ENCODE peak calls at places on chromosomes 3 and 15, in eight cellular contexts. E is NCI-H774, Q is endothelial cell, J is NCI-H524 treated with DMSO at 0.1 percent for 48 hours, Z is iPS-NIHi11, N is SW 1271, W is HuH-7, D is pancreas. R is an unnamed sample.

GRCh38 chr3:46649436-46649835 is 37.1 kb downstream of the FAM240A start:
- DNase-seq in E (no peak), Q (no peak), J (no peak), Z (no peak), N (no peak), W (no peak), D (no peak), R (no peak)

GRCh38 chr3:63842127-63842526 is 21.5 kb downstream of the THOC7 start:
- DNase-seq in E (no peak), Q (no peak), J (no peak), Z (no peak), N (no peak), W (no peak), D (no peak), R (no peak)

GRCh38 chr3:174089592-174089991 is 692.0 kb downstream of the NLGN1 start:
- DNase-seq in E (no peak), Q (no peak), J (peak), Z (no peak), N (no peak), W (no peak), D (no peak), R (no peak)

GRCh38 chr15:73927003-73927475 is 777 bp downstream of the LOXL1 start:
- DNase-seq in E (peak), Q (peak), J (no peak), Z (peak), N (no peak), W (peak), D (peak), R (peak)

GRCh38 chr15:62850791-62851291 is 191.7 kb upstream of the TPM1 start:
- DNase-seq in E (no peak), Q (no peak), J (no peak), Z (peak), N (peak), W (no peak), D (no peak), R (no peak)

GRCh38 chr3:146883292-146883691 is 278.1 kb upstream of the PLSCR5 start:
- DNase-seq in E (no peak), Q (no peak), J (no peak), Z (no peak), N (no peak), W (no peak), D (no peak), R (no peak)

GRCh38 chr15:46394463-46394862 is 759.6 kb downstream of the SQOR start:
- DNase-seq in E (no peak), Q (no peak), J (no peak), Z (no peak), N (no peak), W (no peak), D (no peak), R (no peak)

GRCh38 chr3:96182756-96183155 is 631.6 kb upstream of the EPHA6 start:
- DNase-seq in E (no peak), Q (no peak), J (no peak), Z (no peak), N (no peak), W (no peak), D (no peak), R (no peak)

GRCh38 chr15:95868450-95868849 is 462.1 kb upstream of the NR2F2 start:
- DNase-seq in E (no peak), Q (no peak), J (no peak), Z (no peak), N (no peak), W (no peak), D (no peak), R (no peak)

GRCh38 chr15:88878720-88879184 is 16.6 kb downstream of the HAPLN3 start:
- DNase-seq in E (peak), Q (peak), J (peak), Z (peak), N (no peak), W (peak), D (no peak), R (no peak)

GRCh38 chr3:67437090-67437489 is 217.3 kb downstream of the SUCLG2 start:
- DNase-seq in E (no peak), Q (no peak), J (no peak), Z (no peak), N (no peak), W (no peak), D (no peak), R (no peak)

GRCh38 chr3:127074900-127075360 is 92.0 kb downstream of the PLXNA1 start:
- DNase-seq in E (peak), Q (no peak), J (no peak), Z (peak), N (no peak), W (no peak), D (peak), R (no peak)

GRCh38 chr3:25007974-25008658 is 419.9 kb upstream of the RARB start:
- DNase-seq in E (no peak), Q (no peak), J (no peak), Z (no peak), N (no peak), W (no peak), D (no peak), R (no peak)

GRCh38 chr3:39150170-39150802 is 3.1 kb downstream of the CSRNP1 start:
- DNase-seq in E (no peak), Q (no peak), J (peak), Z (no peak), N (no peak), W (no peak), D (no peak), R (no peak)

GRCh38 chr3:117657278-117657677 is 947.7 kb downstream of the TUSC7 start:
- DNase-seq in E (no peak), Q (no peak), J (no peak), Z (no peak), N (no peak), W (no peak), D (no peak), R (no peak)

GRCh38 chr15:72276326-72276700 is 4.0 kb upstream of the PARP6 start:
- DNase-seq in E (no peak), Q (no peak), J (no peak), Z (no peak), N (no peak), W (no peak), D (no peak), R (no peak)

GRCh38 chr3:103609472-103609871 is 1174.7 kb downstream of the ZPLD1 start:
- DNase-seq in E (no peak), Q (no peak), J (no peak), Z (no peak), N (no peak), W (no peak), D (no peak), R (no peak)

GRCh38 chr3:127044996-127045395 is 62.1 kb downstream of the PLXNA1 start:
- DNase-seq in E (peak), Q (no peak), J (peak), Z (peak), N (no peak), W (peak), D (no peak), R (peak)

GRCh38 chr15:90994059-90994416 is 297 bp downstream of the PRC1 start:
- DNase-seq in E (no peak), Q (peak), J (no peak), Z (peak), N (no peak), W (no peak), D (no peak), R (no peak)

GRCh38 chr3:58005662-58006061 is 2.6 kb upstream of the FLNB start:
- DNase-seq in E (no peak), Q (no peak), J (no peak), Z (no peak), N (no peak), W (no peak), D (no peak), R (no peak)

GRCh38 chr3:24598691-24599090 is 104.0 kb upstream of the THRB start:
- DNase-seq in E (no peak), Q (no peak), J (no peak), Z (no peak), N (no peak), W (no peak), D (no peak), R (no peak)

GRCh38 chr15:90706394-90707327 is 10.5 kb upstream of the BLM start:
- DNase-seq in E (no peak), Q (no peak), J (peak), Z (no peak), N (no peak), W (no peak), D (no peak), R (no peak)

GRCh38 chr3:66817946-66818557 is 180.1 kb upstream of the KBTBD8 start:
- DNase-seq in E (no peak), Q (no peak), J (no peak), Z (no peak), N (no peak), W (no peak), D (no peak), R (no peak)

GRCh38 chr15:52228928-52229327 is 37.7 kb upstream of the GNB5 start:
- DNase-seq in E (no peak), Q (no peak), J (no peak), Z (peak), N (no peak), W (no peak), D (peak), R (peak)

GRCh38 chr15:37053070-37053653 is 47.2 kb downstream of the MEIS2 start:
- DNase-seq in E (no peak), Q (no peak), J (no peak), Z (no peak), N (no peak), W (no peak), D (no peak), R (no peak)

GRCh38 chr3:42022355-42022754 is 60.5 kb upstream of the ULK4 start:
- DNase-seq in E (no peak), Q (no peak), J (no peak), Z (no peak), N (no peak), W (no peak), D (no peak), R (no peak)

GRCh38 chr3:100802126-100802525 is 92.8 kb downstream of the TFG start:
- DNase-seq in E (no peak), Q (no peak), J (no peak), Z (no peak), N (no peak), W (no peak), D (no peak), R (no peak)

GRCh38 chr15:25060472-25060803 is 105.7 kb downstream of the SNRPN start:
- DNase-seq in E (no peak), Q (no peak), J (no peak), Z (no peak), N (no peak), W (no peak), D (no peak), R (no peak)

GRCh38 chr3:188581365-188581764 is 427.4 kb downstream of the LPP start:
- DNase-seq in E (no peak), Q (no peak), J (no peak), Z (no peak), N (no peak), W (no peak), D (no peak), R (no peak)

GRCh38 chr3:100254168-100254777 is 6.5 kb upstream of the TBC1D23 start:
- DNase-seq in E (peak), Q (peak), J (no peak), Z (peak), N (peak), W (peak), D (no peak), R (peak)

GRCh38 chr3:52461874-52462273 is 6.5 kb downstream of the NISCH start:
- DNase-seq in E (no peak), Q (no peak), J (no peak), Z (no peak), N (no peak), W (no peak), D (no peak), R (no peak)

GRCh38 chr15:54345827-54346226 is 367.6 kb downstream of the UNC13C start:
- DNase-seq in E (no peak), Q (no peak), J (no peak), Z (no peak), N (no peak), W (no peak), D (no peak), R (no peak)

GRCh38 chr3:194032828-194033435 is 103.0 kb upstream of the HES1 start:
- DNase-seq in E (no peak), Q (peak), J (no peak), Z (no peak), N (no peak), W (no peak), D (no peak), R (no peak)